ENCODE peak calls at places on chromosomes 16 and 17, in nine cellular contexts. D is right atrium auricular region; Y is RWPE1; S is MM.1S; F is A549; U is stomach; W is CD8-positive, alpha-beta T cell; K is heart right ventricle; V is body of pancreas. G is an unnamed sample.

GRCh38 chr17:48375356-48375755 is 54.7 kb downstream of the SKAP1 start:
- DNase-seq in V (no peak), W (no peak), U (no peak), D (no peak), F (no peak), K (no peak), S (no peak), Y (no peak), G (no peak)

GRCh38 chr16:78570409-78571141 is 471.1 kb downstream of the WWOX start:
- DNase-seq in F (no peak), S (no peak), U (no peak), K (no peak), D (no peak), V (no peak), Y (no peak), W (no peak), G (no peak)

GRCh38 chr17:8075574-8076342 is 11.8 kb downstream of the ALOX12B start:
- DNase-seq in U (no peak), D (no peak), F (no peak), K (no peak), V (no peak), Y (no peak), S (no peak), W (no peak), G (no peak)

GRCh38 chr17:39951924-39952664 is 10.7 kb upstream of the GSDMA start:
- DNase-seq in W (no peak), F (no peak), U (no peak), Y (no peak), D (no peak), V (no peak), S (no peak), K (peak), G (no peak)

GRCh38 chr16:86733526-86734254 is 155.3 kb downstream of the FOXL1 start:
- DNase-seq in V (no peak), K (no peak), S (no peak), Y (no peak), W (no peak), D (no peak), F (no peak), U (no peak), G (no peak)

GRCh38 chr17:79549111-79549915 is 61.5 kb downstream of the RBFOX3 start:
- DNase-seq in U (no peak), W (no peak), D (no peak), S (no peak), V (no peak), K (no peak), Y (no peak), F (no peak), G (peak)

GRCh38 chr17:55547027-55547670 is 35.9 kb upstream of the SMIM36 start:
- DNase-seq in D (no peak), U (no peak), W (no peak), S (no peak), F (no peak), K (no peak), V (no peak), Y (no peak), G (no peak)

GRCh38 chr16:11052080-11052808 is 107.9 kb downstream of the CLEC16A start:
- DNase-seq in Y (no peak), U (no peak), K (no peak), W (peak), S (no peak), F (no peak), V (no peak), D (no peak), G (no peak)

GRCh38 chr17:38691154-38691553 is 13.9 kb upstream of the MLLT6 start:
- DNase-seq in D (no peak), W (no peak), U (no peak), S (no peak), Y (no peak), K (no peak), F (no peak), V (no peak), G (no peak)

GRCh38 chr16:17105239-17105721 is 365.5 kb downstream of the XYLT1 start:
- DNase-seq in U (no peak), V (no peak), W (no peak), K (no peak), S (no peak), Y (no peak), D (no peak), F (no peak), G (peak)

GRCh38 chr17:19470529-19471261 is 59.7 kb downstream of the RNF112 start:
- DNase-seq in S (no peak), F (no peak), V (peak), U (peak), K (peak), D (peak), W (no peak), Y (no peak), G (no peak)

GRCh38 chr17:56350592-56350991 is 197.3 kb downstream of the ANKFN1 start:
- DNase-seq in D (no peak), U (no peak), S (no peak), W (no peak), V (no peak), F (no peak), K (no peak), Y (no peak), G (no peak)

GRCh38 chr16:622920-623280 is 7.9 kb upstream of the WFIKKN1 start:
- DNase-seq in F (no peak), D (no peak), K (no peak), W (no peak), V (no peak), Y (no peak), S (no peak), U (no peak), G (no peak)

GRCh38 chr17:53219821-53220220 is 602.9 kb upstream of the KIF2B start:
- DNase-seq in Y (no peak), D (no peak), W (no peak), V (no peak), K (no peak), S (no peak), F (no peak), U (no peak), G (no peak)

GRCh38 chr16:4327782-4328579 is 12.1 kb downstream of the GLIS2 start:
- DNase-seq in K (peak), U (peak), F (no peak), W (peak), D (peak), S (peak), V (peak), Y (no peak), G (peak)

GRCh38 chr16:87140211-87141200 is 176.7 kb downstream of the C16orf95 start:
- DNase-seq in W (no peak), D (no peak), Y (no peak), V (no peak), F (no peak), U (no peak), K (no peak), S (no peak), G (peak)

GRCh38 chr17:57092779-57093178 is 7.7 kb downstream of the AKAP1 start:
- DNase-seq in Y (no peak), D (no peak), S (no peak), K (no peak), U (no peak), W (no peak), F (no peak), V (no peak), G (no peak)

GRCh38 chr16:4172070-4172469 is 55.8 kb upstream of the ADCY9 start:
- DNase-seq in U (no peak), V (no peak), W (no peak), S (no peak), K (no peak), F (no peak), D (no peak), Y (no peak), G (no peak)

GRCh38 chr17:4584125-4584834 is at the start of gene SMTNL2:
- DNase-seq in S (no peak), K (peak), U (no peak), F (peak), V (no peak), D (no peak), W (no peak), Y (no peak), G (no peak)

GRCh38 chr17:29048440-29049360 is 5.8 kb downstream of the PIPOX start:
- DNase-seq in U (no peak), V (no peak), D (no peak), K (no peak), Y (no peak), S (no peak), W (no peak), F (no peak), G (no peak)

GRCh38 chr16:86070971-86071370 is 172.0 kb downstream of the IRF8 start:
- DNase-seq in Y (no peak), S (no peak), V (no peak), D (no peak), K (no peak), F (no peak), U (no peak), W (no peak), G (no peak)

GRCh38 chr16:2043980-2044451 is 3.6 kb downstream of the NTHL1 start:
- DNase-seq in S (no peak), V (no peak), F (no peak), K (peak), Y (no peak), D (no peak), W (no peak), U (peak), G (peak)

GRCh38 chr16:4511441-4512082 is 27.0 kb downstream of the CDIP1 start:
- DNase-seq in W (no peak), V (peak), Y (peak), K (peak), D (no peak), U (peak), S (peak), F (peak), G (peak)

GRCh38 chr16:50497592-50497991 is 50.6 kb upstream of the NKD1 start:
- DNase-seq in U (no peak), Y (no peak), K (no peak), W (peak), S (no peak), F (no peak), D (peak), V (no peak), G (no peak)

GRCh38 chr17:17824119-17824779 is 12.5 kb downstream of the SREBF1 start:
- DNase-seq in U (no peak), Y (no peak), W (no peak), D (no peak), V (no peak), F (no peak), S (no peak), K (no peak), G (no peak)

GRCh38 chr16:55036371-55036821 is 105.7 kb downstream of the IRX5 start:
- DNase-seq in U (no peak), W (no peak), D (no peak), V (no peak), F (no peak), K (no peak), Y (no peak), S (no peak), G (no peak)

GRCh38 chr17:65644545-65644944 is 83.1 kb upstream of the AXIN2 start:
- DNase-seq in Y (no peak), S (no peak), U (no peak), D (no peak), V (no peak), K (no peak), W (no peak), F (no peak), G (no peak)

GRCh38 chr17:4940625-4941021 is 555 bp downstream of the RNF167 start:
- DNase-seq in Y (peak), F (no peak), K (no peak), D (no peak), U (no peak), V (no peak), S (no peak), W (peak), G (no peak)

GRCh38 chr17:59807892-59808509 is 84.7 kb downstream of the TUBD1 start:
- DNase-seq in K (no peak), D (no peak), Y (no peak), S (no peak), F (no peak), V (no peak), U (no peak), W (no peak), G (no peak)

GRCh38 chr16:86258713-86259112 is 251.6 kb upstream of the FOXF1 start:
- DNase-seq in W (no peak), S (no peak), Y (no peak), U (no peak), V (no peak), D (no peak), K (no peak), F (no peak), G (no peak)

GRCh38 chr16:10240854-10241613 is 58.8 kb upstream of the GRIN2A start:
- DNase-seq in W (no peak), V (no peak), K (no peak), D (no peak), U (no peak), S (no peak), Y (no peak), F (no peak), G (no peak)

GRCh38 chr17:30161601-30162000 is 45.0 kb downstream of the NSRP1 start:
- DNase-seq in U (no peak), V (no peak), W (no peak), D (no peak), S (no peak), K (no peak), F (no peak), Y (no peak), G (no peak)

GRCh38 chr17:67203818-67204217 is 41.2 kb downstream of the HELZ start:
- DNase-seq in U (no peak), V (no peak), W (no peak), Y (no peak), S (no peak), F (no peak), K (no peak), D (no peak), G (no peak)

GRCh38 chr16:82082543-82083244 is 47.6 kb downstream of the HSD17B2 start:
- DNase-seq in Y (peak), K (no peak), U (no peak), S (peak), F (no peak), W (no peak), D (no peak), V (no peak), G (no peak)

GRCh38 chr17:67867591-67867990 is 42.3 kb downstream of the BPTF start:
- DNase-seq in D (no peak), K (no peak), V (no peak), F (no peak), U (no peak), Y (no peak), S (no peak), W (no peak), G (no peak)

GRCh38 chr17:69711504-69711903 is 297.0 kb downstream of the MAP2K6 start:
- DNase-seq in W (no peak), S (no peak), Y (no peak), D (no peak), F (no peak), K (no peak), V (no peak), U (no peak), G (no peak)

GRCh38 chr16:82203198-82203597 is 33.2 kb upstream of the MPHOSPH6 start:
- DNase-seq in V (no peak), F (no peak), W (no peak), Y (no peak), U (no peak), K (no peak), D (no peak), S (no peak), G (no peak)

GRCh38 chr17:10744509-10745000 is 14.7 kb upstream of the TMEM220 start:
- DNase-seq in S (no peak), K (no peak), D (no peak), Y (no peak), V (no peak), U (peak), W (peak), F (no peak), G (no peak)
- TF ChIP-seq CTCF in S (no peak), K (no peak), D (no peak), Y (no peak), V (no peak), U (no peak), W (no peak), F (no peak), G (no peak)

GRCh38 chr17:75809631-75810111 is 25.1 kb downstream of the UNK start:
- DNase-seq in K (no peak), U (no peak), F (no peak), V (no peak), W (no peak), D (no peak), Y (no peak), S (no peak), G (no peak)
- H3K27ac ChIP-seq in K (peak), U (peak), F (no peak), V (peak), W (no peak), D (peak), Y (peak), S (no peak), G (no peak)

GRCh38 chr16:47694543-47694942 is 233.4 kb downstream of the PHKB start:
- DNase-seq in D (no peak), V (no peak), F (no peak), U (no peak), W (no peak), Y (no peak), S (no peak), K (no peak), G (no peak)
- TF ChIP-seq CTCF in D (no peak), V (no peak), F (no peak), U (no peak), W (no peak), Y (no peak), S (no peak), K (no peak), G (no peak)

DNA sequence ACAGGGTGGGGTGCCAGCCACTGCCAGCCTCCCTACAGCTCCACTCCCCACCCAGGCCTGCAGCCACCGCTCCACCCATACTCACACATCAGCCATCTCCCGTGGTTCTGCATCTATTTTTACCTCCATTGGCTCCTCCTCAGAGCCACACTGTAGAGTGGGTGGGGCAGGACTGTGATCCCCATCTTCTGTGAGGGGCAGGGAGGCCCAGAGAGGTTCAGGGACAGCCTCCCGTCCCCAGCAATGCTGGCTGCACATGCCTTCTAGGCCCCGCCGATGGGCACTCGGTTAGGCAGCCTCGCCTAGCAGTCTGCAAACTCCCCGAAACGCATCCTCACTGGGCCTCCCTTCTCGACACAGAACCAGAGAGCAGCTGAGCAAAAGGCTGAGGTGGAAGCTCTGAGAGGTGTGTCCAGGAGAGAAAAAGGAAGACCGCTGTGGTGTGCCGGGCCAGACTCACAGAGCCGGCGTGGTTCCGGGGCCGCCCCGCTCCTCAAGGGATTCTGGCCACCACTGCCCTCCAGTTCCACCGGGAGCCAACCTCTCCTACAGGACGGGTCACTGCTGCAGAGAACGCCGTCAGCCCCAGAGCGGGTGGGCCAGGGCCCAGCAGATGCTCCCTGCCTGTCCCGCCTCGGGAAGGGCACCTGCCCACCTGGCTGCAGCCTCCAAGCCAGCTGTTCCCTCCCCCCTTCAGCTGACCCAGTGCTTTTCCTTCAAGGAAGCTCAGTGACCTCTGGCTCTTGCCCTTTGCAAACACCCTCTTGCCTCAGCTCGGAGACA is 71.8 kb downstream of the ABR start:
- DNase-seq in F (no peak), Y (no peak), D (no peak), S (no peak), V (no peak), U (no peak), K (peak), W (no peak), G (peak)
- H3K27ac ChIP-seq in F (peak), Y (peak), D (peak), S (peak), V (peak), U (peak), K (peak), W (peak), G (peak)

GRCh38 chr17:76219670-76220383 is 20.5 kb downstream of the RNF157 start:
- DNase-seq in K (no peak), V (no peak), D (no peak), S (no peak), U (no peak), Y (no peak), W (no peak), F (no peak), G (no peak)

GRCh38 chr17:76213491-76213890 is 26.8 kb downstream of the RNF157 start:
- DNase-seq in D (no peak), Y (no peak), F (no peak), V (no peak), S (no peak), K (no peak), U (no peak), W (no peak), G (no peak)

GRCh38 chr17:76217081-76217480 is 23.2 kb downstream of the RNF157 start:
- DNase-seq in U (no peak), S (peak), Y (no peak), W (no peak), F (no peak), V (no peak), K (no peak), D (no peak), G (no peak)
- TF ChIP-seq CTCF in U (no peak), S (no peak), Y (no peak), W (no peak), F (no peak), V (no peak), K (no peak), D (no peak), G (no peak)

GRCh38 chr16:68681038-68681437 is 35.9 kb downstream of the CDH3 start:
- DNase-seq in K (no peak), D (no peak), V (no peak), W (no peak), S (no peak), Y (no peak), U (no peak), F (no peak), G (no peak)

DNA sequence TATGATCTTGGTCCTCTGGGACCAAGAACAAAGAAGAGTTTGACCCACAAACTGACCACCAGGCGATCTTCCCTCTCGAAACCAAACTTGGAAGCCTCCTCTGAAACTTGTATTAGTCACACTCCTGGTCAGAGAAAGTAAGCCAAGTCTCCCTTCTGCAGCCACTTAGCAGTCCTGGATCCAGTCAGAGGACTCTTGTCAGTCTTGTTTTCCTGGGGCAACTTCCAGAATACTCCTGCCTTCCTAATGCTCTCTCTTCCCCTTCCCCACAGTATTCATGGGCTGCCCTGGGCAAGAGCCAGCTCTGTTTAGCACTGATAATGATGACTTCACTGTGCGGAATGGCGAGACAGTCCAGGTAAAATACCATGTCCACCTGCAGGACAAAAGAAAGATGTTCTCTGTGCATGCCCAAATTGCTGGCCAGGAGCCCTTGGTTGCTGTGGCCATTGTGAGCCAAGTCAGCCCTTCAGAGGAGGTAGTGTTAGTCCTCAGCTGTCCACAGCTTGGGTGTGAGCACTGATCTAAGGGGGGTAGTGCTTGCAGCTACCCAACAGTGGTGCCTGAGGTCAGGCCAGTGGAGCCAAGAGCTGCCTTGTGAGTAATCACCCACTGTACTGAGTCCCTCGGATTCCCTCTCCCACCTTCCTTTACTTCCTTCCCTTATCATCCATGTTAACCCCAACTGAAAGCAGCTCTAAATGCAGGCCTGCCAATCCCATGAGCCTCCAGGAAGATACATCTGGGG is 31.2 kb downstream of the CDH3 start:
- DNase-seq in S (no peak), V (no peak), U (no peak), D (no peak), K (no peak), W (no peak), F (no peak), Y (no peak), G (no peak)
- H3K27ac ChIP-seq in S (no peak), V (no peak), U (no peak), D (no peak), K (no peak), W (no peak), F (no peak), Y (peak), G (no peak)

DNA sequence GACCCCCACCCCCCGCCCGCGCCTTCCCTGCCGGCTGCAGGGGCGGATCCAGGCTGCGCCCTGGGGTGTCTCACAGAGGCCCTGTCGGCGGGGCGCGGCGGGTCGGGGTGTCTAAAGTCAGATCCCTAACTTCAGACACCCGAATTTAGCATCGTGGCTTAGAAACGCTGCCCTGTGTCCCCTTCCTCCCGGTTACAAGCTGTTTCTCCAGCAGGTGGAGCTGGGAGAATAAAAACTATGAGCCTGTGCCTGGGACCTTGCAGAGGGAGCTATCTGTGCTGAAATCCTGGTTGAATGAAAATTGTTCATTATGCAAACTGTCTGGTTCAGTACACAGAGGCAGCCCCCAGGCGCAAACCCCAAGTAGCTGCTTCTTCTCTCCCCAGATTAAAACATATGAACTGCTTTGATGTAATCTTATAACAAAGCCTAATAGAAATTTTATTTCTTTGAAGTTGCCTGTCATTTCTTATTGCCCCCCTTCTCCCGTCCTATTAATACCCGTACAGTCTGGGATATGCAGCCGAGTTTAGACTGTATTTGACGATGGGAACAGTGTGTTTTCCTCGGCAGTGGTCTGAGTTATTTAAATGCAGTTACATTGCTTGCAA is 79.0 kb downstream of the RPA1 start:
- DNase-seq in U (peak), D (peak), V (peak), F (peak), W (peak), K (peak), Y (peak), S (peak), G (peak)
- TF ChIP-seq CTCF in U (peak), D (peak), V (peak), F (peak), W (no peak), K (peak), Y (peak), S (peak), G (peak)

G was measured in dorsolateral prefrontal cortex.